ENCODE peak calls at places on chromosomes 5 and 9, in seven cellular contexts. G is breast epithelium, X is neural crest cell, O is omental fat pad, H is NB4, N is cardiac muscle cell, K is RWPE1. V is an unnamed sample.

GRCh38 chr9:4980046-4980727 is 4.9 kb upstream of the JAK2 start:
- DNase-seq in H (no peak), X (no peak), K (no peak), G (no peak), N (no peak), O (no peak), V (no peak)

GRCh38 chr9:5593904-5594303 is 35.0 kb upstream of the RIC1 start:
- DNase-seq in N (no peak), H (peak), K (no peak), X (no peak), O (no peak), G (no peak), V (no peak)

GRCh38 chr5:56155992-56156584 is 77.0 kb downstream of the ANKRD55 start:
- DNase-seq in X (no peak), K (no peak), O (no peak), H (peak), G (no peak), N (no peak), V (no peak)

GRCh38 chr5:177103523-177104253 is 17.0 kb downstream of the FGFR4 start:
- DNase-seq in N (no peak), X (no peak), G (no peak), H (no peak), O (no peak), K (no peak), V (no peak)

GRCh38 chr5:78025540-78025939 is 249.4 kb upstream of the TBCA start:
- DNase-seq in H (no peak), G (no peak), N (no peak), X (no peak), O (no peak), K (no peak), V (no peak)

GRCh38 chr9:101307041-101307440 is 77.8 kb downstream of the BAAT start:
- DNase-seq in G (no peak), O (no peak), H (no peak), N (no peak), K (no peak), X (no peak), V (no peak)

GRCh38 chr9:134365791-134366222 is 39.6 kb downstream of the RXRA start:
- DNase-seq in G (no peak), O (no peak), K (peak), X (no peak), N (peak), H (peak), V (no peak)

GRCh38 chr5:83149671-83150070 is 72.3 kb downstream of the XRCC4 start:
- DNase-seq in X (no peak), G (no peak), H (no peak), N (no peak), O (no peak), K (no peak), V (no peak)

GRCh38 chr5:76808142-76808691 is 10.6 kb upstream of the F2RL1 start:
- DNase-seq in G (no peak), H (no peak), O (no peak), K (no peak), X (no peak), N (no peak), V (no peak)

GRCh38 chr5:66323142-66323890 is 179.2 kb downstream of the SREK1 start:
- DNase-seq in O (no peak), G (no peak), H (no peak), X (no peak), K (no peak), N (no peak), V (no peak)

GRCh38 chr9:79946718-79947117 is 375.0 kb downstream of the TLE4 start:
- DNase-seq in K (no peak), G (no peak), X (no peak), N (no peak), O (no peak), H (no peak), V (no peak)

GRCh38 chr9:111005711-111006482 is 32.4 kb downstream of the LPAR1 start:
- DNase-seq in O (no peak), G (no peak), H (no peak), K (no peak), N (no peak), X (no peak), V (no peak)

GRCh38 chr5:141430332-141431113 is at the start of gene PCDHGA12:
- DNase-seq in G (no peak), K (peak), X (no peak), H (peak), N (no peak), O (no peak), V (no peak)

GRCh38 chr9:130824616-130825015 is 10.4 kb upstream of the ABL1 start:
- DNase-seq in K (no peak), G (no peak), H (no peak), X (no peak), O (no peak), N (no peak), V (no peak)

GRCh38 chr5:155136451-155136850 is 122.9 kb downstream of the KIF4B start:
- DNase-seq in N (peak), H (no peak), K (no peak), O (no peak), G (no peak), X (no peak), V (no peak)

GRCh38 chr9:87382902-87383301 is 114.8 kb upstream of the DAPK1 start:
- DNase-seq in X (no peak), N (no peak), H (peak), K (peak), O (no peak), G (no peak), V (no peak)

GRCh38 chr9:123924727-123925126 is 5.2 kb downstream of the DENND1A start:
- DNase-seq in G (no peak), O (no peak), K (no peak), N (no peak), H (no peak), X (no peak), V (no peak)

GRCh38 chr5:180675036-180675635 is 25.7 kb upstream of the FLT4 start:
- DNase-seq in O (no peak), N (no peak), G (no peak), H (no peak), K (no peak), X (no peak), V (no peak)

GRCh38 chr5:180669661-180670060 is 20.3 kb upstream of the FLT4 start:
- DNase-seq in G (no peak), N (no peak), X (no peak), K (no peak), H (peak), O (no peak), V (no peak)

GRCh38 chr5:180670586-180671359 is 21.4 kb upstream of the FLT4 start:
- DNase-seq in H (peak), X (peak), K (peak), G (no peak), N (peak), O (no peak), V (no peak)

GRCh38 chr5:180670157-180670556 is 20.8 kb upstream of the FLT4 start:
- DNase-seq in K (no peak), N (no peak), G (no peak), H (no peak), O (no peak), X (no peak), V (no peak)

DNA sequence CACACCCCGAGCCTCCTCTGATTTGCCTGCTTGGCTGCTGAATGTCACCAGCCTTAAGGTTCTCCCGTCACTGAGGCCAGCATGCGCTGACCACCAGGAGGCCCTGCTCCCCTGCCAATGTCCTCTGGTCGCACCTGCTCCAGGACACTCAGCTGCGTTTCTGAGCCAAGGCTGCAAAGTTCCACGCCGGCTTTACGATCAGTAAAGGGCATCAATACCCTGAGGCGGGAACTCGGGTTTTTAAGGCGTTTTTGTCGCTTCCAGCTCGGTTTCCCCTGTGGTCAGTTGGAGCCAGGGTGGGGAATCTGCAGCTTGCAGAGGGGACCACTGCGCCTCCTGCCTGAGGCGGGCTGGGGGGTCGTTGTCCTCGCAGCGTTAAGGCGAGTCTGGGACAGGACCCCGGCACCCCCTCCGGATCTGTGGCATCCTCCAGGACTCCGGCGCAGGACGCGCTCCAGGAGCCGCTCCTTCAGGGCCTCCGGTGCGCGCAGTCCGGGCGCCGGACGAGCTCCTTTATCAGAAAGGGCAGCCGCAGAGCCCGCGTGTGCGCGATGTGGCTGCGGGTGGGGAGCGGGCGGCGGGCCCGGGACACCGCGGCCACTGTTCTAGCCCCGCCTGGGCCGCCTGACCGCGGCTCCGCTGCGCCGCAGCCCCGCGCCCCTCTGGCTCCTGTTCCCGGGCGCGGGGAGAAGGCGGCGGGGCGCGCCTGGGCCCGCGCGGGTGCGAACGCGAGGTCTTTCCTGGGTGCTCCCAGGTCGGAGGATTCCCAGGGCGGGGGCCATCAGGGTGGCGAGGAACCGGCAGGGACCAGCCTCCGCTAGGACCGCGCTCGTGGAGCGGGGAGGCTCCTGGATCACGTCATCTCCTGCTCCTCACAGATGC is 24.2 kb upstream of the FLT4 start:
- DNase-seq in G (no peak), O (no peak), K (no peak), N (peak), X (no peak), H (no peak), V (no peak)
- TF ChIP-seq CTCF in G (no peak), O (no peak), K (no peak), N (peak), X (peak), H (no peak), V (no peak)

GRCh38 chr9:88781500-88782391 is 209.5 kb upstream of the S1PR3 start:
- DNase-seq in G (no peak), H (peak), K (no peak), O (no peak), X (peak), N (peak), V (no peak)
- TF ChIP-seq CTCF in G (no peak), H (peak), K (no peak), O (no peak), X (no peak), N (peak), V (no peak)

GRCh38 chr9:98864257-98865180 is 57.0 kb downstream of the GALNT12 start:
- DNase-seq in G (no peak), K (no peak), N (no peak), H (no peak), X (no peak), O (no peak), V (no peak)

GRCh38 chr9:98861881-98862501 is 54.5 kb downstream of the GALNT12 start:
- DNase-seq in G (no peak), N (no peak), X (no peak), O (no peak), H (peak), K (peak), V (no peak)

GRCh38 chr9:98859941-98860340 is 52.5 kb downstream of the GALNT12 start:
- DNase-seq in G (no peak), O (no peak), K (no peak), N (no peak), X (no peak), H (no peak), V (no peak)

GRCh38 chr9:98862936-98863335 is 55.5 kb downstream of the GALNT12 start:
- DNase-seq in H (no peak), O (no peak), G (no peak), N (no peak), K (no peak), X (no peak), V (no peak)

DNA sequence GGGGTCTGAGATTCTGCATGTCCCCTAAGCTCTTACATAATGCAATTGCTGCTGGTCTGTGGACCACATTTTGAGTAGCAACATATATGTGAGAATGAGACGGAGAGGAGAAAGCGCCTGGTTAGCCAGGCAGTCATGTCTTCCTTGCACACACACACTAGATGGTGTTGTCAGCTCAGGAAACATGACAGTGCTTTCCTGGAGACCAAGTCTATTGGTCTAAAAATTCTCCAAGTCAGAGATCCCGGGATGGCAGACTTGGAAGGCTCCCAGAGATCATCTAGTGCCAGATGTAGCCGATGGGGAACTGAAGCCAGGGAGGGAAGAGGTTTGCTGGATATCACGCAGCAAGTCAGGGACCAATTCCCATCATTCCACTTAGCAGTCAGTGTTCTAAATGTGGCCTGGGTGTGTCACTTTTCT is 53.4 kb downstream of the GALNT12 start:
- DNase-seq in X (no peak), H (peak), N (peak), K (peak), O (no peak), G (no peak), V (no peak)
- TF ChIP-seq CTCF in X (peak), H (peak), N (peak), K (no peak), O (no peak), G (no peak), V (no peak)

GRCh38 chr5:151448038-151448985 is 909 bp downstream of the SLC36A1 start:
- DNase-seq in H (peak), G (no peak), K (peak), O (no peak), N (peak), X (peak), V (no peak)

GRCh38 chr5:151450605-151451004 is 3.2 kb downstream of the SLC36A1 start:
- DNase-seq in N (no peak), H (no peak), O (no peak), K (no peak), G (no peak), X (no peak), V (no peak)

GRCh38 chr5:151447174-151448037 is at the start of gene SLC36A1:
- DNase-seq in K (peak), H (peak), N (peak), G (peak), O (peak), X (peak), V (peak)

GRCh38 chr5:151449836-151450235 is 2.4 kb downstream of the SLC36A1 start:
- DNase-seq in N (no peak), O (no peak), X (no peak), K (no peak), G (no peak), H (no peak), V (no peak)

DNA sequence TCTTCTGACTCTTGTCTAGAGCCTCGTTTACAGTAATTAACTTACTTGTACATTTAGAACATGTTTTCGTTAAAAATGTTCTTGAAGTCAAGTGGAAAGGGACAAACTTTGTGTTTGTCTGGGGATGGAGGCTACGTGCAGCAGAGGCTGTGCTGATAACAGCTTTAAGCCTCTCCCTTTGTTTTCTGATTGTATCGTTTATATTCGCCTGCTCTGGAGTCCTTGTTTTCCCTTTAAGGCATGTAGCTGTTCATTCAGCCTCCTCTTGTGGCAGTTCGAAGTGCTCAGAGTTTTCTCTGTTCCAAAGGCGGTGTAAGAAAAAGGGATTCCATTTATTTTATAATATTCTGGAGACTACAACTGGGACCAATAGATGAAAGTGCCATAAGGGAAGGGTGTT is 1.9 kb downstream of the SLC36A1 start:
- DNase-seq in G (no peak), H (peak), O (no peak), X (no peak), K (no peak), N (no peak), V (no peak)
- TF ChIP-seq CTCF in G (no peak), H (no peak), O (no peak), X (no peak), K (no peak), N (no peak), V (no peak)

GRCh38 chr5:34897646-34898045 is 17.7 kb downstream of the RAD1 start:
- DNase-seq in H (no peak), K (no peak), O (no peak), X (no peak), N (no peak), G (no peak), V (no peak)
- TF ChIP-seq CTCF in H (no peak), K (no peak), O (no peak), X (no peak), N (no peak), G (no peak), V (no peak)

GRCh38 chr5:169850407-169850806 is 129.9 kb downstream of the INSYN2B start:
- DNase-seq in N (no peak), H (peak), K (no peak), X (no peak), G (no peak), O (no peak), V (no peak)
- TF ChIP-seq CTCF in N (no peak), H (no peak), K (no peak), X (peak), G (no peak), O (no peak), V (no peak)